ENCODE peak calls at places on chromosomes 2 and 18, in eight cellular contexts. Y, T, R, P, V, M, H and Q are unnamed samples.

GRCh38 chr2:46548103-46548486 is 68.7 kb downstream of the TMEM247 start:
- DNase-seq in V (no peak), Y (no peak), P (no peak), R (peak; percentile 76), H (no peak), T (no peak), M (no peak), Q (no peak)

GRCh38 chr2:47725808-47726207 is 57.1 kb upstream of the MSH6 start:
- DNase-seq in T (no peak), R (no peak), H (no peak), M (no peak), V (no peak), Y (no peak), P (no peak), Q (no peak)

GRCh38 chr2:72083751-72084583 is 63.7 kb downstream of the CYP26B1 start:
- DNase-seq in H (no peak), M (no peak), T (no peak), P (no peak), V (no peak), Y (no peak), R (no peak), Q (no peak)

GRCh38 chr2:202104286-202104870 is 31.3 kb downstream of the KIAA2012 start:
- DNase-seq in R (peak; percentile 64), Y (no peak), M (peak; percentile 45), P (peak; percentile 43), V (peak; percentile 47), H (no peak), T (no peak), Q (peak; percentile 66)

GRCh38 chr18:8389391-8390340 is 219.6 kb upstream of the RAB12 start:
- DNase-seq in P (peak; percentile 58), Y (no peak), H (peak; percentile 35), M (peak; percentile 76), R (peak; percentile 85), V (peak; percentile 81), T (no peak), Q (peak; percentile 65)

GRCh38 chr2:9995059-9995458 is 43.6 kb downstream of the GRHL1 start:
- DNase-seq in R (no peak), M (no peak), V (no peak), H (no peak), Y (no peak), T (no peak), P (no peak), Q (no peak)

GRCh38 chr2:64141711-64142405 is 2.4 kb downstream of the PELI1 start:
- DNase-seq in M (no peak), R (no peak), T (no peak), V (no peak), P (no peak), H (no peak), Y (no peak), Q (peak; percentile 56)

GRCh38 chr2:204477358-204477950 is 67.8 kb upstream of the PARD3B start:
- DNase-seq in V (no peak), T (no peak), P (no peak), R (no peak), Y (no peak), M (no peak), H (no peak), Q (no peak)

GRCh38 chr2:68569604-68570003 is 73.8 kb upstream of the PROKR1 start:
- DNase-seq in T (no peak), H (no peak), V (no peak), Y (no peak), R (no peak), P (no peak), M (no peak), Q (peak; percentile 32)

GRCh38 chr2:32904711-32905110 is 42.0 kb upstream of the LTBP1 start:
- DNase-seq in T (no peak), P (no peak), V (no peak), Y (no peak), H (no peak), R (no peak), M (no peak), Q (no peak)

GRCh38 chr18:59056706-59057492 is 82.8 kb upstream of the SEC11C start:
- DNase-seq in T (no peak), M (peak; percentile 57), P (peak; percentile 35), Y (no peak), V (peak; percentile 49), R (peak; percentile 84), H (peak; percentile 35), Q (peak; percentile 54)